ENCODE peak calls at places on chromosome 15, in ten cellular contexts. I is body of pancreas; R is CD4-positive, alpha-beta T cell; Y is foreskin fibroblast; H is lung; B is NB4; N is sigmoid colon; K is nephron progenitor cell; Q is NAMALWA; M is activated naive CD4-positive, alpha-beta T cell treated with anti-CD3 and anti-CD28 coated beads, Interleukin-2, amount 50 U/mL, for 16 hours. X is an unnamed sample.

GRCh38 chr15:100259266-100259665 is 82.5 kb downstream of the ADAMTS17 start:
- DNase-seq in I (no peak), R (no peak), Y (no peak), H (no peak), B (no peak), N (no peak), K (no peak), Q (no peak), M (no peak), X (no peak)

GRCh38 chr15:90039996-90040395 is 38.9 kb downstream of the ZNF710 start:
- DNase-seq in I (no peak), R (no peak), Y (no peak), H (no peak), B (no peak), N (no peak), K (no peak), Q (no peak), M (no peak), X (no peak)

GRCh38 chr15:39641187-39641889 is 60.5 kb downstream of the THBS1 start:
- DNase-seq in I (no peak), R (no peak), Y (no peak), H (no peak), B (no peak), N (no peak), K (no peak), Q (no peak), M (no peak), X (peak; percentile 74)

GRCh38 chr15:31571676-31572075 is 245.0 kb downstream of the KLF13 start:
- DNase-seq in I (no peak), R (no peak), Y (no peak), H (no peak), B (peak; percentile 39), N (no peak), K (no peak), Q (peak; percentile 15), M (no peak), X (no peak)

GRCh38 chr15:37995461-37996347 is 61.3 kb downstream of the TMCO5A start:
- DNase-seq in I (no peak), R (no peak), Y (peak; percentile 55), H (no peak), B (peak; percentile 57), N (no peak), K (peak; percentile 47), Q (peak; percentile 85), M (no peak), X (no peak)

GRCh38 chr15:39145854-39146253 is 435.0 kb upstream of the THBS1 start:
- DNase-seq in I (no peak), R (no peak), Y (peak; percentile 34), H (no peak), B (no peak), N (no peak), K (no peak), Q (no peak), M (no peak), X (no peak)

GRCh38 chr15:76994496-76994895 is 430 bp upstream of the PSTPIP1 start:
- DNase-seq in I (no peak), R (no peak), Y (no peak), H (no peak), B (no peak), N (no peak), K (no peak), Q (no peak), M (peak; percentile 10), X (no peak)

GRCh38 chr15:40449275-40449674 is 8.5 kb downstream of the BAHD1 start:
- DNase-seq in I (no peak), R (no peak), Y (no peak), H (no peak), B (no peak), N (no peak), K (no peak), Q (no peak), M (no peak), X (no peak)

GRCh38 chr15:76903251-76903681 is 1.9 kb downstream of the SCAPER start:
- DNase-seq in I (no peak), R (no peak), Y (peak; percentile 35), H (no peak), B (peak; percentile 80), N (no peak), K (no peak), Q (peak; percentile 60), M (no peak), X (no peak)

GRCh38 chr15:41513282-41514227 is at the start of gene LTK:
- DNase-seq in I (no peak), R (no peak), Y (no peak), H (no peak), B (peak; percentile 91), N (no peak), K (peak; percentile 75), Q (peak; percentile 67), M (no peak), X (peak; percentile 47)

GRCh38 chr15:31230630-31231485 is 95.8 kb upstream of the KLF13 start:
- DNase-seq in I (no peak), R (no peak), Y (no peak), H (no peak), B (no peak), N (no peak), K (no peak), Q (peak; percentile 99), M (no peak), X (no peak)

GRCh38 chr15:74603026-74603788 is 12.4 kb upstream of the CLK3 start:
- DNase-seq in I (no peak), R (no peak), Y (no peak), H (no peak), B (no peak), N (no peak), K (no peak), Q (no peak), M (no peak), X (no peak)

GRCh38 chr15:41238100-41238499 is 7.0 kb downstream of the CHP1 start:
- DNase-seq in I (no peak), R (no peak), Y (no peak), H (no peak), B (no peak), N (no peak), K (no peak), Q (no peak), M (no peak), X (no peak)

GRCh38 chr15:63188937-63189871 is at the start of gene RAB8B:
- DNase-seq in I (peak; percentile 99), R (peak; percentile 98), Y (peak; percentile 98), H (peak; percentile 98), B (peak; percentile 94), N (peak; percentile 100), K (peak; percentile 100), Q (peak; percentile 96), M (peak; percentile 98), X (peak; percentile 98)

GRCh38 chr15:39153718-39154117 is 427.2 kb upstream of the THBS1 start:
- DNase-seq in I (no peak), R (no peak), Y (no peak), H (no peak), B (no peak), N (no peak), K (no peak), Q (no peak), M (no peak), X (no peak)

GRCh38 chr15:76336254-76337046 is at the start of gene ISL2:
- DNase-seq in I (peak; percentile 32), R (no peak), Y (peak; percentile 100), H (peak; percentile 61), B (peak; percentile 99), N (peak; percentile 97), K (peak; percentile 86), Q (peak; percentile 90), M (peak; percentile 43), X (peak; percentile 81)

GRCh38 chr15:51075364-51075763 is 19.3 kb downstream of the TNFAIP8L3 start:
- DNase-seq in I (no peak), R (no peak), Y (no peak), H (no peak), B (no peak), N (peak; percentile 87), K (no peak), Q (no peak), M (no peak), X (no peak)

GRCh38 chr15:96068897-96069296 is 261.6 kb upstream of the NR2F2 start:
- DNase-seq in I (no peak), R (no peak), Y (no peak), H (no peak), B (no peak), N (no peak), K (no peak), Q (no peak), M (no peak), X (no peak)

GRCh38 chr15:74790080-74790916 is 8.4 kb downstream of the CSK start:
- DNase-seq in I (no peak), R (no peak), Y (peak; percentile 34), H (no peak), B (peak; percentile 94), N (peak; percentile 82), K (no peak), Q (peak; percentile 88), M (no peak), X (peak; percentile 74)

GRCh38 chr15:65576669-65577068 is 34.3 kb downstream of the INTS14 start:
- DNase-seq in I (no peak), R (no peak), Y (peak; percentile 64), H (no peak), B (no peak), N (no peak), K (no peak), Q (no peak), M (no peak), X (no peak)

GRCh38 chr15:81506936-81507335 is 132.9 kb upstream of the TMC3 start:
- DNase-seq in I (no peak), R (no peak), Y (no peak), H (no peak), B (no peak), N (no peak), K (no peak), Q (no peak), M (no peak), X (no peak)

GRCh38 chr15:52527898-52528464 is 699 bp downstream of the MYO5A start:
- DNase-seq in I (no peak), R (peak; percentile 29), Y (peak; percentile 37), H (no peak), B (no peak), N (peak; percentile 66), K (no peak), Q (peak; percentile 47), M (peak; percentile 52), X (peak; percentile 32)

GRCh38 chr15:100254694-100255093 is 87.1 kb downstream of the ADAMTS17 start:
- DNase-seq in I (no peak), R (no peak), Y (no peak), H (no peak), B (no peak), N (no peak), K (no peak), Q (no peak), M (no peak), X (no peak)

GRCh38 chr15:61890106-61890505 is 170.1 kb downstream of the VPS13C start:
- DNase-seq in I (no peak), R (no peak), Y (no peak), H (no peak), B (no peak), N (no peak), K (no peak), Q (no peak), M (no peak), X (no peak)

GRCh38 chr15:85582719-85583089 is 202.3 kb downstream of the AKAP13 start:
- DNase-seq in I (peak; percentile 66), R (peak; percentile 60), Y (no peak), H (no peak), B (no peak), N (peak; percentile 77), K (no peak), Q (peak; percentile 81), M (peak; percentile 39), X (peak; percentile 59)

GRCh38 chr15:77904436-77904821 is 173.1 kb downstream of the TBC1D2B start:
- DNase-seq in I (no peak), R (no peak), Y (no peak), H (no peak), B (no peak), N (peak; percentile 52), K (no peak), Q (no peak), M (no peak), X (no peak)

GRCh38 chr15:71747128-71748083 is 62.9 kb upstream of the NR2E3 start:
- DNase-seq in I (no peak), R (no peak), Y (peak; percentile 82), H (no peak), B (peak; percentile 16), N (no peak), K (no peak), Q (no peak), M (no peak), X (peak; percentile 29)

GRCh38 chr15:76346666-76347506 is 10.3 kb downstream of the ISL2 start:
- DNase-seq in I (no peak), R (no peak), Y (peak; percentile 64), H (no peak), B (no peak), N (peak; percentile 74), K (peak; percentile 60), Q (no peak), M (no peak), X (no peak)